ENCODE peak calls at places on chromosomes 13 and 19, in eight cellular contexts. J, P, Y, C, T, I, D and F are unnamed samples.

GRCh38 chr13:31588331-31588730 is 151.0 kb upstream of the RXFP2 start:
- DNase-seq in D (no peak), T (no peak), I (no peak), Y (no peak), J (no peak), C (peak; percentile 53), P (no peak), F (no peak)

GRCh38 chr13:70723732-70724131 is 615.5 kb upstream of the KLHL1 start:
- DNase-seq in T (peak; percentile 64), C (no peak), P (peak; percentile 2), D (peak; percentile 9), J (no peak), Y (no peak), I (peak; percentile 16), F (no peak)

GRCh38 chr13:94596575-94596971 is 621 bp upstream of the TGDS start:
- DNase-seq in C (no peak), D (no peak), J (no peak), P (no peak), T (no peak), Y (no peak), I (no peak), F (no peak)

GRCh38 chr13:38045278-38046048 is 175.9 kb upstream of the TRPC4 start:
- DNase-seq in I (peak; percentile 59), T (peak; percentile 67), C (no peak), J (peak; percentile 23), Y (no peak), P (peak; percentile 39), D (peak; percentile 69), F (no peak)

GRCh38 chr13:49395416-49396277 is 48.2 kb downstream of the CAB39L start:
- DNase-seq in D (peak; percentile 36), J (no peak), C (no peak), I (no peak), P (no peak), Y (no peak), T (no peak), F (no peak)

GRCh38 chr13:113743366-113744195 is 15.4 kb upstream of the TMEM255B start:
- DNase-seq in C (no peak), I (no peak), P (no peak), Y (no peak), D (no peak), T (no peak), J (no peak), F (no peak)

GRCh38 chr13:31096624-31097302 is 64.9 kb downstream of the HSPH1 start:
- DNase-seq in J (no peak), T (no peak), D (no peak), P (no peak), I (no peak), C (peak; percentile 72), Y (no peak), F (peak; percentile 33)

GRCh38 chr19:17307876-17308377 is 1.4 kb upstream of the DDA1 start:
- DNase-seq in I (no peak), D (no peak), C (no peak), P (no peak), Y (no peak), T (no peak), J (no peak), F (no peak)

GRCh38 chr19:42247631-42248199 is 5.3 kb upstream of the GSK3A start:
- DNase-seq in D (no peak), J (no peak), I (no peak), Y (no peak), C (no peak), T (no peak), P (no peak), F (no peak)

GRCh38 chr19:22832031-22832762 is at the start of gene ZNF723:
- DNase-seq in Y (no peak), J (no peak), P (no peak), C (no peak), D (no peak), I (peak; percentile 1), T (no peak), F (no peak)

GRCh38 chr19:41886761-41887710 is 4.1 kb downstream of the ARHGEF1 start:
- DNase-seq in I (no peak), P (no peak), J (no peak), T (no peak), D (no peak), Y (no peak), C (peak; percentile 51), F (no peak)

GRCh38 chr19:46608178-46608577 is 7.0 kb downstream of the CALM3 start:
- DNase-seq in D (no peak), J (no peak), C (peak; percentile 5), I (no peak), P (no peak), Y (no peak), T (no peak), F (no peak)

GRCh38 chr19:4456566-4456842 is 1.1 kb downstream of the UBXN6 start:
- DNase-seq in I (peak; percentile 79), T (peak; percentile 66), C (peak; percentile 36), J (no peak), P (no peak), D (peak; percentile 67), Y (peak; percentile 42), F (no peak)

GRCh38 chr19:45643024-45643926 is 4.1 kb upstream of the EML2 start:
- DNase-seq in P (peak; percentile 33), J (no peak), Y (peak; percentile 87), C (peak; percentile 92), I (peak; percentile 76), D (peak; percentile 87), T (peak; percentile 90), F (peak; percentile 88)

GRCh38 chr19:5130371-5131030 is 161.6 kb downstream of the KDM4B start:
- DNase-seq in P (no peak), D (no peak), C (peak; percentile 52), T (no peak), J (no peak), Y (no peak), I (no peak), F (no peak)

GRCh38 chr13:110593430-110594130 is 21.8 kb upstream of the NAXD start:
- DNase-seq in J (no peak), Y (no peak), P (peak; percentile 39), T (peak; percentile 73), I (peak; percentile 61), D (peak; percentile 76), C (no peak), F (no peak)

GRCh38 chr13:90640976-90641375 is 706.5 kb upstream of the MIR17HG start:
- DNase-seq in Y (no peak), P (peak; percentile 5), D (peak; percentile 64), I (peak; percentile 79), J (no peak), T (no peak), C (no peak), F (no peak)

GRCh38 chr19:14081797-14082674 is 3.5 kb downstream of the C19orf67 start:
- DNase-seq in P (no peak), J (no peak), C (peak; percentile 48), Y (no peak), D (no peak), T (peak; percentile 78), I (peak; percentile 38), F (peak; percentile 45)

GRCh38 chr13:82374719-82375118 is 1507.6 kb downstream of the SLITRK1 start:
- DNase-seq in J (no peak), Y (no peak), T (no peak), I (no peak), D (no peak), P (no peak), C (no peak), F (no peak)